ENCODE peak calls at places on chromosomes 4 and X, in four cellular contexts. C is NCI-H446, D is testis, W is cardiac fibroblast. O is an unnamed sample.

GRCh38 chr4:150593996-150594395 is 12.0 kb downstream of the MAB21L2 start:
- DNase-seq in C (peak; percentile 25), D (no peak), W (peak; percentile 49), O (no peak)

GRCh38 chr4:139144911-139145551 is 32.0 kb downstream of the ELF2 start:
- DNase-seq in C (no peak), D (no peak), W (no peak), O (no peak)

GRCh38 chr4:67130411-67130810 is 414.9 kb downstream of the CENPC start:
- DNase-seq in C (no peak), D (no peak), W (no peak), O (no peak)

GRCh38 chrX:68935362-68935761 is 106.5 kb downstream of the EFNB1 start:
- DNase-seq in C (no peak), D (no peak), W (no peak), O (no peak)

GRCh38 chr4:4869380-4869723 is 9.9 kb downstream of the MSX1 start:
- DNase-seq in C (no peak), D (no peak), W (no peak), O (no peak)

GRCh38 chrX:31271615-31272471 is 200.0 kb upstream of the FTHL17 start:
- DNase-seq in C (no peak), D (no peak), W (no peak), O (no peak)

GRCh38 chr4:42359686-42360085 is 37.6 kb upstream of the SHISA3 start:
- DNase-seq in C (no peak), D (no peak), W (peak; percentile 45), O (no peak)

GRCh38 chr4:183200453-183200852 is 101.4 kb downstream of the WWC2 start:
- DNase-seq in C (no peak), D (peak; percentile 86), W (peak; percentile 97), O (peak; percentile 82)

GRCh38 chr4:76639292-76639691 is 204.3 kb downstream of the SHROOM3 start:
- DNase-seq in C (no peak), D (no peak), W (no peak), O (no peak)

GRCh38 chr4:165301833-165302232 is 25.6 kb upstream of the MSMO1 start:
- DNase-seq in C (no peak), D (no peak), W (peak; percentile 40), O (peak; percentile 36)

GRCh38 chr4:146478009-146478408 is 43.7 kb downstream of the SLC10A7 start:
- DNase-seq in C (no peak), D (no peak), W (no peak), O (no peak)

GRCh38 chrX:42680651-42681050 is 97.3 kb downstream of the PPP1R2C start:
- DNase-seq in C (no peak), D (peak; percentile 27), W (peak; percentile 65), O (peak; percentile 5)

GRCh38 chr4:61273237-61273636 is 73.1 kb downstream of the ADGRL3 start:
- DNase-seq in C (no peak), D (no peak), W (peak; percentile 73), O (no peak)

GRCh38 chr4:6019316-6020263 is 1.4 kb upstream of the C4orf50 start:
- DNase-seq in C (no peak), D (peak; percentile 73), W (peak; percentile 52), O (peak; percentile 71)

O was measured in AG20443.